ENCODE peak calls at places on chromosomes 11 and 22, in four cellular contexts. One of them, this sample, is unnamed.

GRCh38 chr11:10181811-10182210 is 112.2 kb downstream of the SBF2 start:
- DNase-seq in right lobe of liver: no peak
- DNase-seq in astrocyte of the spinal cord: peak
- DNase-seq in activated CD8-positive, alpha-beta T cell treated with anti-CD3 and anti-CD28 coated beads for 36 hours: no peak
- DNase-seq in this sample: peak

GRCh38 chr11:130786987-130787688 is 129.1 kb downstream of the SNX19 start:
- DNase-seq in right lobe of liver: no peak
- DNase-seq in activated CD8-positive, alpha-beta T cell treated with anti-CD3 and anti-CD28 coated beads for 36 hours: no peak
- DNase-seq in astrocyte of the spinal cord: no peak
- DNase-seq in this sample: no peak

GRCh38 chr22:34330432-34330831 is 410.2 kb upstream of the LARGE1 start:
- DNase-seq in activated CD8-positive, alpha-beta T cell treated with anti-CD3 and anti-CD28 coated beads for 36 hours: no peak
- DNase-seq in right lobe of liver: no peak
- DNase-seq in astrocyte of the spinal cord: no peak
- DNase-seq in this sample: no peak

GRCh38 chr22:29702931-29703594 is 16.7 kb upstream of the CABP7 start:
- DNase-seq in activated CD8-positive, alpha-beta T cell treated with anti-CD3 and anti-CD28 coated beads for 36 hours: no peak
- DNase-seq in right lobe of liver: no peak
- DNase-seq in astrocyte of the spinal cord: no peak
- DNase-seq in this sample: no peak

GRCh38 chr11:2561283-2562180 is 116.7 kb downstream of the KCNQ1 start:
- DNase-seq in astrocyte of the spinal cord: no peak
- DNase-seq in activated CD8-positive, alpha-beta T cell treated with anti-CD3 and anti-CD28 coated beads for 36 hours: no peak
- DNase-seq in right lobe of liver: peak
- DNase-seq in this sample: no peak

GRCh38 chr22:30301995-30302809 is 12.9 kb upstream of the CASTOR1 start:
- DNase-seq in astrocyte of the spinal cord: peak
- DNase-seq in activated CD8-positive, alpha-beta T cell treated with anti-CD3 and anti-CD28 coated beads for 36 hours: no peak
- DNase-seq in right lobe of liver: peak
- DNase-seq in this sample: no peak

GRCh38 chr11:104705475-104706195 is 192.6 kb downstream of the CASP12 start:
- DNase-seq in astrocyte of the spinal cord: peak
- DNase-seq in right lobe of liver: no peak
- DNase-seq in activated CD8-positive, alpha-beta T cell treated with anti-CD3 and anti-CD28 coated beads for 36 hours: peak
- DNase-seq in this sample: peak

GRCh38 chr11:6911946-6912345 is 8.9 kb upstream of the OR2D3 start:
- DNase-seq in astrocyte of the spinal cord: peak
- DNase-seq in activated CD8-positive, alpha-beta T cell treated with anti-CD3 and anti-CD28 coated beads for 36 hours: no peak
- DNase-seq in right lobe of liver: no peak
- DNase-seq in this sample: no peak

GRCh38 chr22:48414662-48415061 is 1413.0 kb downstream of the BRD1 start:
- DNase-seq in right lobe of liver: no peak
- DNase-seq in activated CD8-positive, alpha-beta T cell treated with anti-CD3 and anti-CD28 coated beads for 36 hours: no peak
- DNase-seq in astrocyte of the spinal cord: no peak
- DNase-seq in this sample: no peak

GRCh38 chr11:61297741-61298140 is 2.6 kb upstream of the VWCE start:
- DNase-seq in activated CD8-positive, alpha-beta T cell treated with anti-CD3 and anti-CD28 coated beads for 36 hours: no peak
- DNase-seq in astrocyte of the spinal cord: peak
- DNase-seq in right lobe of liver: no peak
- DNase-seq in this sample: no peak

GRCh38 chr11:122019908-122020694 is 95.9 kb downstream of the BLID start:
- DNase-seq in astrocyte of the spinal cord: no peak
- DNase-seq in right lobe of liver: no peak
- DNase-seq in activated CD8-positive, alpha-beta T cell treated with anti-CD3 and anti-CD28 coated beads for 36 hours: no peak
- DNase-seq in this sample: no peak

GRCh38 chr11:10657308-10658271 is 36.0 kb downstream of the IRAG1 start:
- DNase-seq in right lobe of liver: no peak
- DNase-seq in astrocyte of the spinal cord: peak
- DNase-seq in activated CD8-positive, alpha-beta T cell treated with anti-CD3 and anti-CD28 coated beads for 36 hours: peak
- DNase-seq in this sample: peak

GRCh38 chr11:115301029-115301428 is 203.2 kb downstream of the CADM1 start:
- DNase-seq in activated CD8-positive, alpha-beta T cell treated with anti-CD3 and anti-CD28 coated beads for 36 hours: no peak
- DNase-seq in astrocyte of the spinal cord: peak
- DNase-seq in right lobe of liver: no peak
- DNase-seq in this sample: no peak

GRCh38 chr11:69968407-69969347 is 109.4 kb upstream of the ANO1 start:
- DNase-seq in astrocyte of the spinal cord: no peak
- DNase-seq in activated CD8-positive, alpha-beta T cell treated with anti-CD3 and anti-CD28 coated beads for 36 hours: no peak
- DNase-seq in right lobe of liver: peak
- DNase-seq in this sample: no peak

GRCh38 chr11:75518771-75519653 is 6.7 kb downstream of the GDPD5 start:
- DNase-seq in activated CD8-positive, alpha-beta T cell treated with anti-CD3 and anti-CD28 coated beads for 36 hours: no peak
- DNase-seq in right lobe of liver: no peak
- DNase-seq in astrocyte of the spinal cord: no peak
- DNase-seq in this sample: no peak

GRCh38 chr22:41501209-41501608 is 32.3 kb downstream of the ACO2 start:
- DNase-seq in astrocyte of the spinal cord: no peak
- DNase-seq in activated CD8-positive, alpha-beta T cell treated with anti-CD3 and anti-CD28 coated beads for 36 hours: peak
- DNase-seq in right lobe of liver: no peak
- DNase-seq in this sample: peak

GRCh38 chr11:11148104-11148509 is 204.9 kb downstream of the CSNK2A3 start:
- DNase-seq in astrocyte of the spinal cord: peak
- DNase-seq in right lobe of liver: peak
- DNase-seq in activated CD8-positive, alpha-beta T cell treated with anti-CD3 and anti-CD28 coated beads for 36 hours: peak
- DNase-seq in this sample: no peak

GRCh38 chr11:37504925-37505324 is 906.9 kb upstream of the RAG2 start:
- DNase-seq in activated CD8-positive, alpha-beta T cell treated with anti-CD3 and anti-CD28 coated beads for 36 hours: no peak
- DNase-seq in right lobe of liver: no peak
- DNase-seq in astrocyte of the spinal cord: peak
- DNase-seq in this sample: no peak

DNA sequence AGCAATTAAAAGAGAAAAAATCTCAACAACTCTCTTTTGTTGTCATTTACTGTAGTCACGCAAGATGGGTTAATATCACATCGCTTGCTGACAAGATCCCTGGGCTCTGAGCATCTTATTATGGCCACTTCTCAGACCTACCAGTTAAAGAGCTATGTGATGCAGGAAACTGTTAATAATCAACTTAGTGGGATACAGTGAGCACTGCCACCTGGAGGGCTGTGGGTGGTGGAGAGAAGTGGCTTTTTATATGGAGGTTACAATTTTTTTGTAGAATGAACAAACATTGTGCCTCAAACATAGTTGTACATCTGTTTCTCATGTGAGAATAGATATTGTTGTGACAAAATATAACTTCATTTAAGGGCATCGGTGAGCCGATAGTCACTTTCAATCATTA is 181.0 kb downstream of the TENM4 start:
- DNase-seq in astrocyte of the spinal cord: no peak
- DNase-seq in right lobe of liver: no peak
- DNase-seq in activated CD8-positive, alpha-beta T cell treated with anti-CD3 and anti-CD28 coated beads for 36 hours: no peak
- DNase-seq in this sample: no peak
- TF ChIP-seq CTCF in astrocyte of the spinal cord: peak
- TF ChIP-seq CTCF in right lobe of liver: peak
- TF ChIP-seq CTCF in activated CD8-positive, alpha-beta T cell treated with anti-CD3 and anti-CD28 coated beads for 36 hours: no peak
- TF ChIP-seq CTCF in this sample: no peak

DNA sequence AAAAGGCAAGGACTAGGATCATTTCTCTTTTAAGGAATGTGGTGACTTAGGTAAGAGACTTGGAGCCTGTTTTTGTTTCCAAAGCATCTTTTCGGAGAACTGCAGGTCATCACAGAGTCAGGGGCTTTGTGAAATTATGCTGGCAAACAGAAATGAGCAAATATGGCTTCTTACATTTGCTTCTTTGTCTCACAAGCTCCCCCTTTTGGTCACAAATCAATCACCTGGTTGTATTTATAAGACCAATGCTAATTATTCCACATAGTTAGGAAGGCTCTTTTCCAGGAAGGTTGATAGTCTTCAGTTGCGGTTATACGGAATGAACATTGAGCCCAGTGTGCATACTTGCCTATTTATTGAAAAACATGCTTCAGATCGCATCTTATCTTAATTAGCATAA is 34.6 kb upstream of the CEP126 start:
- DNase-seq in activated CD8-positive, alpha-beta T cell treated with anti-CD3 and anti-CD28 coated beads for 36 hours: no peak
- DNase-seq in right lobe of liver: no peak
- DNase-seq in astrocyte of the spinal cord: peak
- DNase-seq in this sample: peak
- TF ChIP-seq CTCF in activated CD8-positive, alpha-beta T cell treated with anti-CD3 and anti-CD28 coated beads for 36 hours: no peak
- TF ChIP-seq CTCF in right lobe of liver: peak
- TF ChIP-seq CTCF in astrocyte of the spinal cord: peak
- TF ChIP-seq CTCF in this sample: peak

GRCh38 chr11:77637345-77638165 is at the start of gene CLNS1A:
- DNase-seq in right lobe of liver: peak
- DNase-seq in activated CD8-positive, alpha-beta T cell treated with anti-CD3 and anti-CD28 coated beads for 36 hours: peak
- DNase-seq in astrocyte of the spinal cord: peak
- DNase-seq in this sample: peak
- TF ChIP-seq CTCF in right lobe of liver: no peak
- TF ChIP-seq CTCF in activated CD8-positive, alpha-beta T cell treated with anti-CD3 and anti-CD28 coated beads for 36 hours: no peak
- TF ChIP-seq CTCF in astrocyte of the spinal cord: no peak
- TF ChIP-seq CTCF in this sample: no peak

DNA sequence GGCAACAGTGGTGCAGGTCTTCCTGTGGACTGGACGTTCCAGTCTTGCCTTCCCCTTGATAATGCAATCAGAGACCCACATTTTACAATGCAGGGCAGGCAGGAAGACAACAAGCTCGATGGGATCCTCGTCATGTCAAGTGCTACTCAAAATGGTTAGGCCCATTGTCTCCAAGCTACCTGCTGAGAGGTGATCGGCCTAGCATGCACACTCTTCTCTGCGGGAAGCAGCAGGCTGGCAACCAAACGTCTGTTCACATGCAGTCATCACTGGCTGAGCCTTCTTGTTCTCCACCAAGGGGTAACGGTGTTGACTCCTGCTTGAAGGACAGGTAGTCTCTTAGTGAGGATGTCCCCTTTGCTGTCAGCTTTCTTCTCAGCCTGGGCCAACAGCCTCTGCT is 25.5 kb upstream of the CD82 start:
- DNase-seq in activated CD8-positive, alpha-beta T cell treated with anti-CD3 and anti-CD28 coated beads for 36 hours: no peak
- DNase-seq in astrocyte of the spinal cord: no peak
- DNase-seq in right lobe of liver: no peak
- DNase-seq in this sample: no peak
- TF ChIP-seq CTCF in activated CD8-positive, alpha-beta T cell treated with anti-CD3 and anti-CD28 coated beads for 36 hours: no peak
- TF ChIP-seq CTCF in astrocyte of the spinal cord: no peak
- TF ChIP-seq CTCF in right lobe of liver: no peak
- TF ChIP-seq CTCF in this sample: no peak